ENCODE peak calls at places on chromosome 6, in nine cellular contexts. One of them, this sample, is unnamed.

GRCh38 chr6:10595731-10596664 is 74.8 kb downstream of the GCNT2 start:
- DNase-seq in A549: no peak
- DNase-seq in neural progenitor cell: no peak
- DNase-seq in HFF-Myc: no peak
- DNase-seq in mammary epithelial cell: no peak
- DNase-seq in adrenal gland: no peak
- DNase-seq in hepatocyte: no peak
- DNase-seq in CD8-positive, alpha-beta T cell: no peak
- DNase-seq in natural killer cell: no peak
- DNase-seq in this sample: no peak

GRCh38 chr6:41071501-41071922 is 644 bp downstream of the OARD1 start:
- DNase-seq in natural killer cell: no peak
- DNase-seq in A549: no peak
- DNase-seq in adrenal gland: no peak
- DNase-seq in neural progenitor cell: no peak
- DNase-seq in hepatocyte: no peak
- DNase-seq in CD8-positive, alpha-beta T cell: no peak
- DNase-seq in HFF-Myc: no peak
- DNase-seq in mammary epithelial cell: no peak
- DNase-seq in this sample: no peak

GRCh38 chr6:158991017-158991723 is 8.8 kb downstream of the RSPH3 start:
- DNase-seq in hepatocyte: no peak
- DNase-seq in natural killer cell: no peak
- DNase-seq in adrenal gland: no peak
- DNase-seq in neural progenitor cell: no peak
- DNase-seq in A549: no peak
- DNase-seq in HFF-Myc: no peak
- DNase-seq in mammary epithelial cell: peak; percentile 63
- DNase-seq in CD8-positive, alpha-beta T cell: no peak
- DNase-seq in this sample: no peak

GRCh38 chr6:151475653-151476523 is 17.9 kb upstream of the CCDC170 start:
- DNase-seq in adrenal gland: peak; percentile 71
- DNase-seq in natural killer cell: no peak
- DNase-seq in A549: peak; percentile 41
- DNase-seq in HFF-Myc: peak; percentile 39
- DNase-seq in mammary epithelial cell: peak; percentile 17
- DNase-seq in hepatocyte: peak; percentile 78
- DNase-seq in CD8-positive, alpha-beta T cell: peak; percentile 29
- DNase-seq in neural progenitor cell: peak; percentile 70
- DNase-seq in this sample: no peak

GRCh38 chr6:115358616-115359015 is 702.1 kb downstream of the FRK start:
- DNase-seq in CD8-positive, alpha-beta T cell: no peak
- DNase-seq in HFF-Myc: no peak
- DNase-seq in hepatocyte: no peak
- DNase-seq in neural progenitor cell: no peak
- DNase-seq in A549: no peak
- DNase-seq in mammary epithelial cell: peak; percentile 12
- DNase-seq in adrenal gland: peak; percentile 24
- DNase-seq in natural killer cell: no peak
- DNase-seq in this sample: no peak

GRCh38 chr6:55260181-55260580 is 67.1 kb upstream of the GFRAL start:
- DNase-seq in adrenal gland: no peak
- DNase-seq in CD8-positive, alpha-beta T cell: no peak
- DNase-seq in mammary epithelial cell: no peak
- DNase-seq in A549: no peak
- DNase-seq in hepatocyte: no peak
- DNase-seq in natural killer cell: no peak
- DNase-seq in HFF-Myc: no peak
- DNase-seq in neural progenitor cell: no peak
- DNase-seq in this sample: no peak

GRCh38 chr6:152071318-152071717 is 263.8 kb downstream of the ESR1 start:
- DNase-seq in adrenal gland: no peak
- DNase-seq in neural progenitor cell: no peak
- DNase-seq in A549: no peak
- DNase-seq in natural killer cell: no peak
- DNase-seq in mammary epithelial cell: no peak
- DNase-seq in hepatocyte: no peak
- DNase-seq in HFF-Myc: no peak
- DNase-seq in CD8-positive, alpha-beta T cell: no peak
- DNase-seq in this sample: no peak

GRCh38 chr6:34082348-34082747 is 63.5 kb downstream of the GRM4 start:
- DNase-seq in hepatocyte: no peak
- DNase-seq in HFF-Myc: no peak
- DNase-seq in adrenal gland: no peak
- DNase-seq in natural killer cell: no peak
- DNase-seq in A549: no peak
- DNase-seq in neural progenitor cell: no peak
- DNase-seq in mammary epithelial cell: no peak
- DNase-seq in CD8-positive, alpha-beta T cell: no peak
- DNase-seq in this sample: no peak

GRCh38 chr6:9851541-9852380 is 563.1 kb downstream of the TFAP2A start:
- DNase-seq in CD8-positive, alpha-beta T cell: no peak
- DNase-seq in hepatocyte: peak; percentile 14
- DNase-seq in mammary epithelial cell: peak; percentile 76
- DNase-seq in HFF-Myc: peak; percentile 4
- DNase-seq in neural progenitor cell: peak; percentile 29
- DNase-seq in A549: peak; percentile 52
- DNase-seq in adrenal gland: no peak
- DNase-seq in natural killer cell: no peak
- DNase-seq in this sample: no peak

GRCh38 chr6:98831057-98832031 is 3.0 kb upstream of the POU3F2 start:
- DNase-seq in A549: no peak
- DNase-seq in hepatocyte: no peak
- DNase-seq in mammary epithelial cell: no peak
- DNase-seq in natural killer cell: no peak
- DNase-seq in HFF-Myc: no peak
- DNase-seq in CD8-positive, alpha-beta T cell: no peak
- DNase-seq in neural progenitor cell: peak; percentile 60
- DNase-seq in adrenal gland: no peak
- DNase-seq in this sample: no peak

GRCh38 chr6:72857791-72858190 is 235.9 kb downstream of the KCNQ5 start:
- DNase-seq in CD8-positive, alpha-beta T cell: no peak
- DNase-seq in hepatocyte: no peak
- DNase-seq in HFF-Myc: no peak
- DNase-seq in adrenal gland: no peak
- DNase-seq in A549: no peak
- DNase-seq in mammary epithelial cell: peak; percentile 10
- DNase-seq in neural progenitor cell: no peak
- DNase-seq in natural killer cell: no peak
- DNase-seq in this sample: no peak

GRCh38 chr6:15457121-15457646 is 205.6 kb downstream of the DTNBP1 start:
- DNase-seq in mammary epithelial cell: no peak
- DNase-seq in CD8-positive, alpha-beta T cell: no peak
- DNase-seq in neural progenitor cell: no peak
- DNase-seq in hepatocyte: no peak
- DNase-seq in A549: no peak
- DNase-seq in adrenal gland: no peak
- DNase-seq in HFF-Myc: no peak
- DNase-seq in natural killer cell: no peak
- DNase-seq in this sample: no peak

GRCh38 chr6:34378470-34378869 is 14.0 kb downstream of the NUDT3 start:
- DNase-seq in neural progenitor cell: no peak
- DNase-seq in hepatocyte: no peak
- DNase-seq in A549: no peak
- DNase-seq in mammary epithelial cell: no peak
- DNase-seq in HFF-Myc: peak; percentile 56
- DNase-seq in natural killer cell: no peak
- DNase-seq in adrenal gland: no peak
- DNase-seq in CD8-positive, alpha-beta T cell: no peak
- DNase-seq in this sample: no peak

GRCh38 chr6:33578164-33578563 is 1.9 kb downstream of the BAK1 start:
- DNase-seq in hepatocyte: no peak
- DNase-seq in neural progenitor cell: no peak
- DNase-seq in A549: no peak
- DNase-seq in CD8-positive, alpha-beta T cell: no peak
- DNase-seq in adrenal gland: no peak
- DNase-seq in mammary epithelial cell: no peak
- DNase-seq in HFF-Myc: no peak
- DNase-seq in natural killer cell: no peak
- DNase-seq in this sample: no peak

GRCh38 chr6:107819976-107820551 is 4.0 kb downstream of the SCML4 start:
- DNase-seq in hepatocyte: peak; percentile 36
- DNase-seq in A549: no peak
- DNase-seq in CD8-positive, alpha-beta T cell: peak; percentile 19
- DNase-seq in HFF-Myc: no peak
- DNase-seq in natural killer cell: no peak
- DNase-seq in neural progenitor cell: peak; percentile 81
- DNase-seq in mammary epithelial cell: peak; percentile 70
- DNase-seq in adrenal gland: no peak
- DNase-seq in this sample: no peak

GRCh38 chr6:156884306-156884705 is 107.1 kb downstream of the ARID1B start:
- DNase-seq in HFF-Myc: no peak
- DNase-seq in adrenal gland: no peak
- DNase-seq in natural killer cell: no peak
- DNase-seq in neural progenitor cell: no peak
- DNase-seq in A549: no peak
- DNase-seq in hepatocyte: no peak
- DNase-seq in CD8-positive, alpha-beta T cell: no peak
- DNase-seq in mammary epithelial cell: no peak
- DNase-seq in this sample: no peak
- TF ChIP-seq CTCF in HFF-Myc: no peak
- TF ChIP-seq CTCF in adrenal gland: no peak
- TF ChIP-seq CTCF in natural killer cell: no peak
- TF ChIP-seq CTCF in neural progenitor cell: no peak
- TF ChIP-seq CTCF in A549: no peak
- TF ChIP-seq CTCF in hepatocyte: no peak
- TF ChIP-seq CTCF in CD8-positive, alpha-beta T cell: no peak
- TF ChIP-seq CTCF in mammary epithelial cell: no peak
- TF ChIP-seq CTCF in this sample: no peak

GRCh38 chr6:165782124-165782523 is 119.1 kb upstream of the PDE10A start:
- DNase-seq in natural killer cell: no peak
- DNase-seq in CD8-positive, alpha-beta T cell: no peak
- DNase-seq in mammary epithelial cell: no peak
- DNase-seq in HFF-Myc: no peak
- DNase-seq in neural progenitor cell: no peak
- DNase-seq in A549: no peak
- DNase-seq in hepatocyte: peak; percentile 65
- DNase-seq in adrenal gland: no peak
- DNase-seq in this sample: no peak

GRCh38 chr6:165776699-165777098 is 113.7 kb upstream of the PDE10A start:
- DNase-seq in CD8-positive, alpha-beta T cell: no peak
- DNase-seq in HFF-Myc: no peak
- DNase-seq in hepatocyte: no peak
- DNase-seq in natural killer cell: no peak
- DNase-seq in neural progenitor cell: no peak
- DNase-seq in A549: no peak
- DNase-seq in adrenal gland: no peak
- DNase-seq in mammary epithelial cell: no peak
- DNase-seq in this sample: no peak

GRCh38 chr6:165782812-165783211 is 119.8 kb upstream of the PDE10A start:
- DNase-seq in CD8-positive, alpha-beta T cell: no peak
- DNase-seq in neural progenitor cell: no peak
- DNase-seq in natural killer cell: no peak
- DNase-seq in hepatocyte: no peak
- DNase-seq in A549: no peak
- DNase-seq in adrenal gland: no peak
- DNase-seq in HFF-Myc: no peak
- DNase-seq in mammary epithelial cell: no peak
- DNase-seq in this sample: no peak

GRCh38 chr6:165774903-165775608 is 112.0 kb upstream of the PDE10A start:
- DNase-seq in adrenal gland: no peak
- DNase-seq in CD8-positive, alpha-beta T cell: no peak
- DNase-seq in hepatocyte: no peak
- DNase-seq in A549: no peak
- DNase-seq in neural progenitor cell: no peak
- DNase-seq in natural killer cell: no peak
- DNase-seq in mammary epithelial cell: no peak
- DNase-seq in HFF-Myc: no peak
- DNase-seq in this sample: no peak

GRCh38 chr6:165777680-165778079 is 114.6 kb upstream of the PDE10A start:
- DNase-seq in CD8-positive, alpha-beta T cell: no peak
- DNase-seq in neural progenitor cell: no peak
- DNase-seq in natural killer cell: no peak
- DNase-seq in mammary epithelial cell: no peak
- DNase-seq in hepatocyte: no peak
- DNase-seq in HFF-Myc: no peak
- DNase-seq in A549: no peak
- DNase-seq in adrenal gland: no peak
- DNase-seq in this sample: no peak
- TF ChIP-seq CTCF in CD8-positive, alpha-beta T cell: no peak
- TF ChIP-seq CTCF in neural progenitor cell: peak; percentile 20
- TF ChIP-seq CTCF in natural killer cell: no peak
- TF ChIP-seq CTCF in mammary epithelial cell: no peak
- TF ChIP-seq CTCF in hepatocyte: no peak
- TF ChIP-seq CTCF in HFF-Myc: no peak
- TF ChIP-seq CTCF in A549: no peak
- TF ChIP-seq CTCF in adrenal gland: no peak
- TF ChIP-seq CTCF in this sample: no peak

GRCh38 chr6:137236581-137237355 is 17.6 kb upstream of the IFNGR1 start:
- DNase-seq in CD8-positive, alpha-beta T cell: no peak
- DNase-seq in natural killer cell: no peak
- DNase-seq in adrenal gland: no peak
- DNase-seq in HFF-Myc: no peak
- DNase-seq in A549: no peak
- DNase-seq in mammary epithelial cell: no peak
- DNase-seq in hepatocyte: no peak
- DNase-seq in neural progenitor cell: no peak
- DNase-seq in this sample: no peak

GRCh38 chr6:137233561-137234504 is 14.6 kb upstream of the IFNGR1 start:
- DNase-seq in HFF-Myc: no peak
- DNase-seq in natural killer cell: no peak
- DNase-seq in A549: peak; percentile 83
- DNase-seq in neural progenitor cell: no peak
- DNase-seq in mammary epithelial cell: peak; percentile 85
- DNase-seq in CD8-positive, alpha-beta T cell: no peak
- DNase-seq in hepatocyte: peak; percentile 63
- DNase-seq in adrenal gland: no peak
- DNase-seq in this sample: no peak

GRCh38 chr6:137231895-137232294 is 12.7 kb upstream of the IFNGR1 start:
- DNase-seq in neural progenitor cell: no peak
- DNase-seq in natural killer cell: no peak
- DNase-seq in HFF-Myc: no peak
- DNase-seq in mammary epithelial cell: no peak
- DNase-seq in adrenal gland: no peak
- DNase-seq in hepatocyte: no peak
- DNase-seq in A549: no peak
- DNase-seq in CD8-positive, alpha-beta T cell: no peak
- DNase-seq in this sample: no peak

GRCh38 chr6:137235686-137236085 is 16.5 kb upstream of the IFNGR1 start:
- DNase-seq in natural killer cell: no peak
- DNase-seq in CD8-positive, alpha-beta T cell: no peak
- DNase-seq in A549: no peak
- DNase-seq in hepatocyte: no peak
- DNase-seq in neural progenitor cell: no peak
- DNase-seq in mammary epithelial cell: no peak
- DNase-seq in HFF-Myc: no peak
- DNase-seq in adrenal gland: no peak
- DNase-seq in this sample: no peak

GRCh38 chr6:137234505-137234863 is 15.3 kb upstream of the IFNGR1 start:
- DNase-seq in neural progenitor cell: no peak
- DNase-seq in hepatocyte: peak; percentile 37
- DNase-seq in A549: no peak
- DNase-seq in HFF-Myc: no peak
- DNase-seq in adrenal gland: no peak
- DNase-seq in natural killer cell: no peak
- DNase-seq in CD8-positive, alpha-beta T cell: no peak
- DNase-seq in mammary epithelial cell: peak; percentile 66
- DNase-seq in this sample: no peak
- TF ChIP-seq CTCF in neural progenitor cell: no peak
- TF ChIP-seq CTCF in hepatocyte: no peak
- TF ChIP-seq CTCF in A549: no peak
- TF ChIP-seq CTCF in HFF-Myc: no peak
- TF ChIP-seq CTCF in adrenal gland: no peak
- TF ChIP-seq CTCF in natural killer cell: no peak
- TF ChIP-seq CTCF in CD8-positive, alpha-beta T cell: no peak
- TF ChIP-seq CTCF in mammary epithelial cell: no peak
- TF ChIP-seq CTCF in this sample: no peak

GRCh38 chr6:25312703-25313102 is 33.5 kb downstream of the CARMIL1 start:
- DNase-seq in HFF-Myc: peak; percentile 41
- DNase-seq in hepatocyte: peak; percentile 40
- DNase-seq in adrenal gland: no peak
- DNase-seq in CD8-positive, alpha-beta T cell: no peak
- DNase-seq in A549: peak; percentile 37
- DNase-seq in mammary epithelial cell: peak; percentile 77
- DNase-seq in neural progenitor cell: no peak
- DNase-seq in natural killer cell: no peak
- DNase-seq in this sample: no peak
- TF ChIP-seq CTCF in HFF-Myc: peak; percentile 7
- TF ChIP-seq CTCF in hepatocyte: peak; percentile 19
- TF ChIP-seq CTCF in adrenal gland: no peak
- TF ChIP-seq CTCF in CD8-positive, alpha-beta T cell: no peak
- TF ChIP-seq CTCF in A549: no peak
- TF ChIP-seq CTCF in mammary epithelial cell: no peak
- TF ChIP-seq CTCF in neural progenitor cell: no peak
- TF ChIP-seq CTCF in natural killer cell: no peak
- TF ChIP-seq CTCF in this sample: no peak

This sample was measured in progenitor cell of endocrine pancreas.